ENCODE peak calls at places on chromosomes 6 and 20, in nine cellular contexts. P, K, C, R, B, L, O, Z and H are unnamed samples.

GRCh38 chr6:50198245-50198644 is 148.5 kb upstream of the DEFB112 start:
- DNase-seq in O (no peak), C (no peak), B (peak), Z (no peak), R (no peak), K (no peak), P (no peak), L (no peak), H (no peak)

GRCh38 chr6:134060491-134061106 is 8.2 kb upstream of the SLC2A12 start:
- DNase-seq in Z (no peak), R (peak), L (no peak), C (no peak), O (no peak), K (no peak), B (no peak), P (no peak), H (no peak)

GRCh38 chr6:168852336-168852884 is 401.2 kb downstream of the THBS2 start:
- DNase-seq in B (no peak), P (no peak), O (no peak), R (no peak), L (no peak), K (no peak), Z (no peak), C (no peak), H (no peak)

GRCh38 chr6:15536201-15536955 is 126.5 kb downstream of the DTNBP1 start:
- DNase-seq in K (no peak), P (no peak), L (no peak), C (no peak), B (no peak), R (no peak), Z (no peak), O (no peak), H (no peak)

GRCh38 chr6:149060300-149060984 is 257.1 kb upstream of the TAB2 start:
- DNase-seq in K (no peak), C (peak), O (no peak), L (no peak), R (peak), B (no peak), P (peak), Z (peak), H (peak)

GRCh38 chr6:99348823-99349619 is 453 bp downstream of the FAXC start:
- DNase-seq in K (no peak), P (no peak), Z (no peak), C (no peak), O (no peak), L (peak), B (peak), R (peak), H (no peak)

GRCh38 chr6:76876922-76877553 is 586.3 kb downstream of the HTR1B start:
- DNase-seq in K (no peak), C (no peak), R (peak), L (peak), O (no peak), P (no peak), Z (no peak), B (peak), H (no peak)

GRCh38 chr6:42819803-42820508 is 38.1 kb downstream of the BICRAL start:
- DNase-seq in B (no peak), O (no peak), R (no peak), Z (no peak), L (no peak), C (peak), K (no peak), P (no peak), H (peak)

GRCh38 chr20:4697189-4697873 is 24.4 kb upstream of the PRND start:
- DNase-seq in P (no peak), R (no peak), C (no peak), O (no peak), L (no peak), Z (no peak), B (no peak), K (no peak), H (no peak)

DNA sequence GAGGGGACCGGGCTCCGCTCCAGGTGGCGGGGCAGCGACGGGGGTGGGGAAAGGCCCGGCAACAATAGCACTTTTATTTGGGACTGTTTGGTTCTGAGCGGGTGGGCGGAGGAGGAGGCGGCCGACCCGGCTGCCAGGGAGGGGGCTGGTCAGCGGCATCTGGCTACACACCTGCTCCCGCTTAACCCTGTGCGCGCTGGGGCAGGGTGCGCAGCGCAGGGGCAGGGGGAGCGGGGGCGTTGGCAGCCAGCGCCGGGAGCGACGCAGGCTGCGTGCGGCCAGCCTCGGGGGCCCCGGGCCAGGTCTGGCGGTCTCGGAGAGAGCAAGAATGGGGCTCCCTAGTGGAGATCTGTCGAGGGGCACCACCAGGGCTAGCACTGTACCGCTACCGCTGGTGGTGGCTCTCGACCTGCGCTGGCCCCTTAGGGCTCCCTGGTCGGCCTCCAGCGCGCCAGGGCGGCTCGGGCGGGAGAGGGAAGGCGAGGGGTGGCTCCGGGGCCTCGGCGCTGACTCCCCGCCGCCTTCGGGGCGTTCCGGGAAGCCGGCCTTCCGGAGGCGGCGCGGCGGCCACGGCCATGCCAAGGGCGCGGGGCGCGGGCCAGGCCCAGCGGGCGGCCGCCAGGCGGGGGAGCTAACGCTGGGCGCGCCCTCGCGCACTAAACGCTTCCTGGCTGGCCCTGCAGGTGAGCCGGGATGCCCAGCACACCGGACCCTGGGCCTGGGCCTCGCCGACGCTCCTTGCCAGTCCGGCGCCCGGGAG is 92.4 kb downstream of the NCR2 start:
- DNase-seq in P (peak), K (no peak), R (no peak), B (no peak), Z (no peak), C (no peak), L (peak), O (no peak), H (peak)
- TF ChIP-seq CTCF in P (no peak), K (no peak), R (peak), B (peak), Z (no peak), C (no peak), L (peak), O (peak), H (no peak)

GRCh38 chr6:127547215-127547614 is 28.1 kb upstream of the MTCL3 start:
- DNase-seq in Z (no peak), O (no peak), B (peak), R (no peak), K (no peak), L (no peak), C (peak), P (no peak), H (peak)
- TF ChIP-seq CTCF in Z (peak), O (no peak), B (peak), R (peak), K (peak), L (peak), C (no peak), P (peak), H (no peak)

GRCh38 chr20:25761596-25761995 is 64.9 kb upstream of the ZNF337 start:
- DNase-seq in L (no peak), R (no peak), O (no peak), B (no peak), K (no peak), Z (no peak), P (no peak), C (no peak), H (no peak)
- TF ChIP-seq CTCF in L (no peak), R (no peak), O (no peak), B (no peak), K (no peak), Z (no peak), P (no peak), C (no peak), H (no peak)

DNA sequence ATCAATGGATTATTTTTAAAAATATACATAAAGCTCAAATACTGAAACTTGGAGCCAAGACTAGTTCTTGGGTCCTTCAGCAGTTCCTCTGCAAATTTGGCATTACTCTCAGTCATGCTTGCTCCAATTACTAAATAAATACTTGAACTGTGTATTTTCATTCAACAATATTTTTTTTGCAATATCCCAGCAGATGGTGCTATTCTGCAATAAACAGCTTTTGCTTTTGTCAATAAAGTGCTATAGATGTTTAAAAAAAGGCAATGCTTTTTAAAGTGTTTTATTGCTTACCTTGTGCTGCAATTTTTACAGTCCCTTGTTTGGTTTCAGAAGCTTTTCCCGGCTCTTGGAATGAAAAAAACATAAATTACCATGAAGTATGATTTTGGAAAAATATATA is 243.4 kb downstream of the TRDN start:
- DNase-seq in K (no peak), R (no peak), O (no peak), L (no peak), P (no peak), Z (no peak), B (no peak), C (peak), H (no peak)
- TF ChIP-seq CTCF in K (no peak), R (no peak), O (no peak), L (peak), P (peak), Z (peak), B (no peak), C (peak), H (no peak)

DNA sequence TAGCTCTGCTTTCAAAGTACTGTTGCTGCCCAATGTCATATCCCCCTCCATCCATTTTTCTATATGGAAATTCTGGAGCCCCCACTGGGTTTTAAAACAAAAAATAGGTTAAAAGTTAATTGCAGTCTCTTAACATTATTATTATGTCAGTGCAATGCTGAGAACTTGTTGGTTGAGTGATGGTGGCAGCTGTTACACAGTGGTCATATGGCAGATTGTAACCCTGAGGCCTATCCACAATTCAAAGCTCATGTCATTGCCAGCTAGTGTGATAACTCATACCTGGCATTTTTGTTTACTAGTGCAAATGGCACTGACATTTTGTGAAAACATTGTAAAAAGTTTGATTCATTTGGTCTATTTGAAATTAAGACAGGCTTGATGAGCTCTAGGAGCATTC is 305.7 kb upstream of the FLRT3 start:
- DNase-seq in P (no peak), O (no peak), C (no peak), Z (no peak), R (no peak), L (no peak), K (no peak), B (no peak), H (no peak)
- TF ChIP-seq CTCF in P (no peak), O (no peak), C (no peak), Z (no peak), R (no peak), L (no peak), K (no peak), B (no peak), H (no peak)

GRCh38 chr20:35297153-35297552 is 4.9 kb upstream of the FAM83C start:
- DNase-seq in L (no peak), P (no peak), B (no peak), O (no peak), K (no peak), C (no peak), R (no peak), Z (no peak), H (no peak)
- TF ChIP-seq CTCF in L (no peak), P (no peak), B (peak), O (no peak), K (no peak), C (no peak), R (no peak), Z (no peak), H (no peak)

DNA sequence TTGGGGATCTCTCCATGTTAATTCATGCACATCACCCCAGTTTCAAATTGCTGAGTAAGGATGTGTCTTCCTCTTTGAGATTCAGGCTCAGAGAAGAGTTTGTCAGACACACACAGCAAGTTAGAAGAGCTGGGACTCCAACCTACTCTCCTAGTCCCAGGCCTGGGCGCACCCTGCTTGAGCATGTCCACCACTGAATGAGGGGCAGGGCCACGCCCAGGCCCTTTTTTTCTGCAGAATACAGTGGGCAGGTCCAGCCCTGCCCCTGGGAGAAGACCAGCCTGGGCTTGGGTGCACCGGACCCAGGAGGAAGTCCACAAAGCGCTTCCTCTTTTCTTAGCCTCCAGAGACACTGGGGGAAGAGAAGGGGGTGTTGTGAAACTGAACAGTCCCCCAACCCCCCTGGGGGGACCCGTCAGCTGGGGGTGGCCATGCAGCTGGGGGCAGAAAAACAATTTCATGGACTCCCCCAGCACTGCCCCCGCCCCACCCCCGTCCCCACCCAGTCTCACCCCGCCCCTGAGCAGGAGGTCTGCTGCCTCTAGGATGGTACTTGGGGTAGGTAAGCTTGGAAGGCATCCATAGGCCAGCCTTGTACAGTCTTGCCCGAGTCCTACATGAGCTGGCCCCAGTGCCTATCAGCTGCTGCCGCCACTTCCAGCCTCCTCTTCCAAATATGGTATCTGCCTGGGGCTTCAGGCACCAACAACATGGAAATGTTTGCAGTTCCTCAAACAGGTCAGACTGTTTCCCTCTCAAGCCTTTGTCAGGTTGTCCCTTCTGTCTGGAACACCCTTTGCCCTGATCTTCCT is 11.7 kb upstream of the HCK start:
- DNase-seq in Z (no peak), L (no peak), C (peak), R (no peak), O (no peak), P (peak), K (no peak), B (no peak), H (no peak)
- TF ChIP-seq CTCF in Z (no peak), L (no peak), C (no peak), R (no peak), O (no peak), P (no peak), K (no peak), B (no peak), H (no peak)

DNA sequence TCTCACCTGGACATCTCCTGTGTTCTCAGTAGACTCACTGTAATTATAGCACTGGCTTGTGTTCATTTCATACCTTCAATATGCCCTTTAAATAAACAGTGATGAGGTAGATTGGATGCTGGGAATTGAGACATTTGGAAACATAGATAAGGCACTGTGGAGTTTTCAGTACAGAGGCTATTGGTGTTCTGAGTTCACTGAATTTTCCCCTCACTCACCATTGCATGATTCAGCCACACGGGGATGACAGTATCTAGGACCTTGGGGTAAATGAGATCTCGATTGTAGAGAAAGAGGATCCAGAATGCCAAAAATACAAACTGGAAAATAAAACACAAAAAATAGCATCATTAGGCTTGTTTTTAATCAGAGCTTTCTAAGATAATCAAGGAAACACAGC is 12.5 kb downstream of the ADTRP start:
- DNase-seq in O (no peak), L (no peak), R (peak), C (no peak), B (no peak), P (no peak), K (no peak), Z (no peak), H (no peak)
- TF ChIP-seq CTCF in O (no peak), L (no peak), R (peak), C (no peak), B (peak), P (peak), K (peak), Z (no peak), H (no peak)

DNA sequence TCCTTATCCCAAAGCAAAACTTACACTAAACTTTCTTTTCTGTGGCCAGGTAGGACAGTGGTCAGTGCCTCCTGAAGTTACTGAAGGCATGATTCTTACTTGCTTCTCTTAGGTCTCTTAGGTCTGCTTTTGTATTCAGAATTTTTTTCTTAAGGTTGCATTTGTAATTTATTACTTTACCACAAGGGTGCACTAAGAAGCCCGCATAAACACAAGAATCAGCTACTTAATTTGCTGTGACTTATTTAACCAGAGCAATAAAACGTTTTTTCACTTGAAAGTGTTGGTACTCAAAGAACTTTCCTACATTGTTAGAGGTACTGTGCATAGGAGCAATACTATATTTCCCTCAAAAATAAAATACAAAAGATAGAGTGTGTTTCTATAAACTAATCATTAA is 75.4 kb upstream of the LAMA2 start:
- DNase-seq in P (no peak), Z (no peak), R (peak), L (no peak), C (peak), K (no peak), O (no peak), B (no peak), H (no peak)
- TF ChIP-seq CTCF in P (peak), Z (peak), R (peak), L (peak), C (peak), K (peak), O (no peak), B (no peak), H (peak)

GRCh38 chr6:52790841-52791240 is 12.8 kb downstream of the GSTA1 start:
- DNase-seq in B (no peak), L (no peak), O (no peak), K (no peak), P (no peak), C (no peak), R (no peak), Z (no peak), H (no peak)
- TF ChIP-seq CTCF in B (no peak), L (no peak), O (no peak), K (no peak), P (no peak), C (no peak), R (no peak), Z (no peak), H (no peak)